ENCODE peak calls at places on chromosomes 7 and 10, in seven cellular contexts. One of them, this sample, is unnamed.
A peak's percentile ranks its signal among the peaks of the same experiment; 100 is the strongest.

GRCh38 chr7:71414490-71414889 is 282.5 kb downstream of the GALNT17 start:
- DNase-seq in neuronal stem cell: no peak
- DNase-seq in neural progenitor cell: no peak
- DNase-seq in IMR-90: no peak
- DNase-seq in hepatocyte: no peak
- DNase-seq in PC-3: no peak
- DNase-seq in K562: no peak
- DNase-seq in this sample: peak; percentile 3

GRCh38 chr10:16016688-16017087 is 156.4 kb upstream of the MINDY3 start:
- DNase-seq in neuronal stem cell: no peak
- DNase-seq in neural progenitor cell: no peak
- DNase-seq in IMR-90: no peak
- DNase-seq in hepatocyte: no peak
- DNase-seq in PC-3: no peak
- DNase-seq in K562: no peak
- DNase-seq in this sample: no peak

GRCh38 chr7:154837622-154838021 is 165.3 kb downstream of the PAXIP1 start:
- DNase-seq in neuronal stem cell: no peak
- DNase-seq in neural progenitor cell: no peak
- DNase-seq in IMR-90: no peak
- DNase-seq in hepatocyte: no peak
- DNase-seq in PC-3: no peak
- DNase-seq in K562: no peak
- DNase-seq in this sample: no peak

GRCh38 chr10:96513686-96514551 is at the start of gene TLL2:
- DNase-seq in neuronal stem cell: peak; percentile 89
- DNase-seq in neural progenitor cell: peak; percentile 96
- DNase-seq in IMR-90: peak; percentile 84
- DNase-seq in hepatocyte: peak; percentile 91
- DNase-seq in PC-3: peak; percentile 69
- DNase-seq in K562: peak; percentile 80
- DNase-seq in this sample: peak; percentile 96

GRCh38 chr10:117537436-117537903 is 5.1 kb upstream of the EMX2 start:
- DNase-seq in neuronal stem cell: peak; percentile 64
- DNase-seq in neural progenitor cell: peak; percentile 83
- DNase-seq in IMR-90: no peak
- DNase-seq in hepatocyte: peak; percentile 73
- DNase-seq in PC-3: peak; percentile 33
- DNase-seq in K562: peak; percentile 73
- DNase-seq in this sample: peak; percentile 98

GRCh38 chr7:47669178-47669878 is 87.4 kb upstream of the TNS3 start:
- DNase-seq in neuronal stem cell: no peak
- DNase-seq in neural progenitor cell: no peak
- DNase-seq in IMR-90: peak; percentile 96
- DNase-seq in hepatocyte: peak; percentile 77
- DNase-seq in PC-3: peak; percentile 92
- DNase-seq in K562: peak; percentile 23
- DNase-seq in this sample: peak; percentile 95

GRCh38 chr10:25694206-25694933 is 239.7 kb upstream of the MYO3A start:
- DNase-seq in neuronal stem cell: no peak
- DNase-seq in neural progenitor cell: no peak
- DNase-seq in IMR-90: no peak
- DNase-seq in hepatocyte: no peak
- DNase-seq in PC-3: no peak
- DNase-seq in K562: no peak
- DNase-seq in this sample: no peak

GRCh38 chr7:69630292-69630691 is 32.0 kb downstream of the AUTS2 start:
- DNase-seq in neuronal stem cell: no peak
- DNase-seq in neural progenitor cell: no peak
- DNase-seq in IMR-90: peak; percentile 16
- DNase-seq in hepatocyte: no peak
- DNase-seq in PC-3: no peak
- DNase-seq in K562: no peak
- DNase-seq in this sample: peak; percentile 88

GRCh38 chr7:2870471-2870941 is 26.4 kb upstream of the GNA12 start:
- DNase-seq in neuronal stem cell: no peak
- DNase-seq in neural progenitor cell: peak; percentile 31
- DNase-seq in IMR-90: peak; percentile 61
- DNase-seq in hepatocyte: peak; percentile 58
- DNase-seq in PC-3: peak; percentile 68
- DNase-seq in K562: no peak
- DNase-seq in this sample: peak; percentile 84
- H3K4me2 ChIP-seq in neuronal stem cell: no peak overlapping the region
- H3K4me2 ChIP-seq in neural progenitor cell: peak overlapping the region; percentile 35
- H3K4me2 ChIP-seq in IMR-90: no peak overlapping the region
- H3K4me2 ChIP-seq in hepatocyte: no peak overlapping the region
- H3K4me2 ChIP-seq in PC-3: peak overlapping the region; percentile 49
- H3K4me2 ChIP-seq in K562: no peak overlapping the region
- H3K4me2 ChIP-seq in this sample: peak overlapping the region; percentile 36

GRCh38 chr7:152180587-152180986 is 155.1 kb downstream of the GALNT11 start:
- DNase-seq in neuronal stem cell: no peak
- DNase-seq in neural progenitor cell: no peak
- DNase-seq in IMR-90: no peak
- DNase-seq in hepatocyte: peak; percentile 11
- DNase-seq in PC-3: no peak
- DNase-seq in K562: no peak
- DNase-seq in this sample: no peak
- H3K27me3 ChIP-seq in neuronal stem cell: no peaks in the 10 kb centered on the region
- H3K27me3 ChIP-seq in neural progenitor cell: no peaks in the 10 kb centered on the region
- H3K27me3 ChIP-seq in IMR-90: no peaks in the 10 kb centered on the region
- H3K27me3 ChIP-seq in hepatocyte: no peaks in the 10 kb centered on the region
- H3K27me3 ChIP-seq in PC-3: no peaks in the 10 kb centered on the region
- H3K27me3 ChIP-seq in K562: no peaks in the 10 kb centered on the region
- H3K27me3 ChIP-seq in this sample: no peaks in the 10 kb centered on the region

GRCh38 chr10:74988055-74988773 is 123.2 kb upstream of the SAMD8 start:
- DNase-seq in neuronal stem cell: no peak
- DNase-seq in neural progenitor cell: no peak
- DNase-seq in IMR-90: peak; percentile 43
- DNase-seq in hepatocyte: no peak
- DNase-seq in PC-3: no peak
- DNase-seq in K562: no peak
- DNase-seq in this sample: no peak
- H3K4me2 ChIP-seq in neuronal stem cell: no peak overlapping the region
- H3K4me2 ChIP-seq in neural progenitor cell: no peak overlapping the region
- H3K4me2 ChIP-seq in IMR-90: no peak overlapping the region
- H3K4me2 ChIP-seq in hepatocyte: no peak overlapping the region
- H3K4me2 ChIP-seq in PC-3: no peak overlapping the region
- H3K4me2 ChIP-seq in K562: no peak overlapping the region
- H3K4me2 ChIP-seq in this sample: peak overlapping the region; percentile 10

GRCh38 chr10:49610015-49610734 is at the start of gene SLC18A3:
- DNase-seq in neuronal stem cell: no peak
- DNase-seq in neural progenitor cell: peak; percentile 71
- DNase-seq in IMR-90: no peak
- DNase-seq in hepatocyte: no peak
- DNase-seq in PC-3: no peak
- DNase-seq in K562: no peak
- DNase-seq in this sample: peak; percentile 88
- H3K27me3 ChIP-seq in neuronal stem cell: peaks cover 92% of the 10 kb centered on the region
- H3K27me3 ChIP-seq in neural progenitor cell: peaks cover 100% of the 10 kb centered on the region
- H3K27me3 ChIP-seq in IMR-90: peaks cover 71% of the 10 kb centered on the region
- H3K27me3 ChIP-seq in hepatocyte: peaks cover 84% of the 10 kb centered on the region
- H3K27me3 ChIP-seq in PC-3: peaks cover 77% of the 10 kb centered on the region
- H3K27me3 ChIP-seq in K562: peaks cover 50% of the 10 kb centered on the region
- H3K27me3 ChIP-seq in this sample: peaks cover 74% of the 10 kb centered on the region

GRCh38 chr7:27151945-27152815 is at the start of gene HOXA3:
- DNase-seq in neuronal stem cell: no peak
- DNase-seq in neural progenitor cell: no peak
- DNase-seq in IMR-90: peak; percentile 59
- DNase-seq in hepatocyte: no peak
- DNase-seq in PC-3: peak; percentile 72
- DNase-seq in K562: no peak
- DNase-seq in this sample: peak; percentile 97

GRCh38 chr7:27152816-27153486 is 568 bp upstream of the HOXA3 start:
- DNase-seq in neuronal stem cell: no peak
- DNase-seq in neural progenitor cell: no peak
- DNase-seq in IMR-90: no peak
- DNase-seq in hepatocyte: no peak
- DNase-seq in PC-3: no peak
- DNase-seq in K562: no peak
- DNase-seq in this sample: peak; percentile 91

GRCh38 chr7:27154369-27154768 is 2.0 kb upstream of the HOXA3 start:
- DNase-seq in neuronal stem cell: no peak
- DNase-seq in neural progenitor cell: no peak
- DNase-seq in IMR-90: no peak
- DNase-seq in hepatocyte: no peak
- DNase-seq in PC-3: no peak
- DNase-seq in K562: no peak
- DNase-seq in this sample: peak; percentile 8

GRCh38 chr7:27154901-27155815 is 1.3 kb downstream of the HOXA7 start:
- DNase-seq in neuronal stem cell: no peak
- DNase-seq in neural progenitor cell: no peak
- DNase-seq in IMR-90: no peak
- DNase-seq in hepatocyte: no peak
- DNase-seq in PC-3: no peak
- DNase-seq in K562: no peak
- DNase-seq in this sample: peak; percentile 82

DNA sequence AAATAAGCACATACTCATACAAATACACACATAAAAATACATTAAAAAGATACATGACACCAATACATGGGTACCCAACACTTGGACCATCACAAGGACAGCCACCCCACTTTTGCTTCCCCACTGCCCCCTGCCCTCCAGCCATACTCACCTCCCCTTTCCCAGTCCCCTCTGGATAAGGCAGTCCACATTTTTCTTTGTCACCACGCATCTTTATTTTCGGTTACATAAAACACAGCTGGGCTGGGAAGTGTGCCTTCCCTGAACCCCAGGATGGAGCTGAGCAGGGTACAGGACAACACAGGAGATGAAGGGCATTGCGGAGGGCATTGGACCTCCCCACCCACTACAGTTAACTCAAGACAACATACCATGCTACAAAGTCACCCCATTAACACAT is 1.1 kb upstream of the HOXA3 start:
- DNase-seq in neuronal stem cell: no peak
- DNase-seq in neural progenitor cell: no peak
- DNase-seq in IMR-90: no peak
- DNase-seq in hepatocyte: no peak
- DNase-seq in PC-3: no peak
- DNase-seq in K562: no peak
- DNase-seq in this sample: peak; percentile 43
- H3K4me2 ChIP-seq in neuronal stem cell: no peak overlapping the region
- H3K4me2 ChIP-seq in neural progenitor cell: no peak overlapping the region
- H3K4me2 ChIP-seq in IMR-90: no peak overlapping the region
- H3K4me2 ChIP-seq in hepatocyte: no peak overlapping the region
- H3K4me2 ChIP-seq in PC-3: no peak overlapping the region
- H3K4me2 ChIP-seq in K562: no peak overlapping the region
- H3K4me2 ChIP-seq in this sample: peak overlapping the region; percentile 99

DNA sequence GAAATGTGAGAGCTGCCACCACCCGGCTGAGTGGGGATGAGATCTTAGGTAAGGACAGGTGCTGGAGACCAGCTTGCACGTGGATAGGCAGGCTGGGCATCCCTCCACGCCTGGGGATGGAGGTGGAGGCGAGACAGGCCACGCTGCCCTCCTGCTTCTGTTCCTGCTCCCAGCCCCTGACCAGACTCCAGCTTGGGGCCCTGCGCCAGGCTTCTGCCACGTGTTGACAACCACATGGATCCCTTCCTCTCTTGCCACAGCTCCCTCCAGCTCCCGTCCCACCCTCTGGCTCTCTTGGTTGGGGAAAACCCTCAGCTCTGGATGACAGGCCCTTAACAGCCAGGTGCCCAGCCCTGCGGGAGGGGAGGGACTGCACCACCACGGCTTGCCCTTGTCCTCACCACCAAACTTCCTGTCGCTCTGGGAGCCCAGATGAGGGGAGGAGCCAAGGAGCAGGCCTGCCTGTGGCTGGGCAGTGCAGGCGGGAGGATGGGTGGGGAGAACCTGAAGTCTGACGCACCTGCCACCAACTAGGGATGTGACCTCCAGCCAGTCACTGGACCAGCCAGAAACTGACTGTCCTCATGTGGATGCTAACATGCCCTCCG is 36.0 kb downstream of the KCNH2 start:
- DNase-seq in neuronal stem cell: no peak
- DNase-seq in neural progenitor cell: no peak
- DNase-seq in IMR-90: no peak
- DNase-seq in hepatocyte: peak; percentile 5
- DNase-seq in PC-3: peak; percentile 4
- DNase-seq in K562: no peak
- DNase-seq in this sample: peak; percentile 66
- H3K27me3 ChIP-seq in neuronal stem cell: no peaks in the 10 kb centered on the region
- H3K27me3 ChIP-seq in neural progenitor cell: no peaks in the 10 kb centered on the region
- H3K27me3 ChIP-seq in IMR-90: no peaks in the 10 kb centered on the region
- H3K27me3 ChIP-seq in hepatocyte: peaks cover 5% of the 10 kb centered on the region
- H3K27me3 ChIP-seq in PC-3: no peaks in the 10 kb centered on the region
- H3K27me3 ChIP-seq in K562: no peaks in the 10 kb centered on the region
- H3K27me3 ChIP-seq in this sample: no peaks in the 10 kb centered on the region

DNA sequence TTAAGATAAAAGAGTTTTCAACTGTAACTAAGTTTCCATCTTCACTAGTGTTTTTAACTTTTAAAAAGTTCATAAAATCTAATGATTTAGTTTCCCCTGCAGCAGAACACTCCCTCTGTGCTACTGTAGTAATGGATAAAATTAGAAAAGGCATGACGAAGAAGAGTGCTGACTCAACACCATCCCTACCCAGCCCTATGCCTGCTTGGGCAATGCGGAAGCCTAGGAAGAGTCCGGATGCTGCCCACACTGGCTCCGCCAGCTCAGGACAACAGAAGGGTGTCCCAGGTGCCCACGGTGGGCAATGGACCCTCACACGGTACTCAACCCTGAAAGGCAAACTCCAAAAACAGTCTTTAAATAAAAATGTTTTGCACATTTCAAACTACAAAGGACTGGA is 118.2 kb downstream of the LARP4B start:
- DNase-seq in neuronal stem cell: no peak
- DNase-seq in neural progenitor cell: no peak
- DNase-seq in IMR-90: no peak
- DNase-seq in hepatocyte: no peak
- DNase-seq in PC-3: no peak
- DNase-seq in K562: no peak
- DNase-seq in this sample: peak; percentile 91
- H3K4me2 ChIP-seq in neuronal stem cell: no peak overlapping the region
- H3K4me2 ChIP-seq in neural progenitor cell: no peak overlapping the region
- H3K4me2 ChIP-seq in IMR-90: no peak overlapping the region
- H3K4me2 ChIP-seq in hepatocyte: no peak overlapping the region
- H3K4me2 ChIP-seq in PC-3: no peak overlapping the region
- H3K4me2 ChIP-seq in K562: no peak overlapping the region
- H3K4me2 ChIP-seq in this sample: no peak overlapping the region

GRCh38 chr10:525565-526315 is 163.7 kb downstream of the DIP2C start:
- DNase-seq in neuronal stem cell: no peak
- DNase-seq in neural progenitor cell: no peak
- DNase-seq in IMR-90: peak; percentile 61
- DNase-seq in hepatocyte: no peak
- DNase-seq in PC-3: peak; percentile 3
- DNase-seq in K562: no peak
- DNase-seq in this sample: peak; percentile 87
- H3K27me3 ChIP-seq in neuronal stem cell: no peaks in the 10 kb centered on the region
- H3K27me3 ChIP-seq in neural progenitor cell: no peaks in the 10 kb centered on the region
- H3K27me3 ChIP-seq in IMR-90: no peaks in the 10 kb centered on the region
- H3K27me3 ChIP-seq in hepatocyte: no peaks in the 10 kb centered on the region
- H3K27me3 ChIP-seq in PC-3: no peaks in the 10 kb centered on the region
- H3K27me3 ChIP-seq in K562: peaks cover 68% of the 10 kb centered on the region
- H3K27me3 ChIP-seq in this sample: no peaks in the 10 kb centered on the region

GRCh38 chr7:137966636-137967142 is 35.2 kb downstream of the CREB3L2 start:
- DNase-seq in neuronal stem cell: no peak
- DNase-seq in neural progenitor cell: no peak
- DNase-seq in IMR-90: no peak
- DNase-seq in hepatocyte: no peak
- DNase-seq in PC-3: no peak
- DNase-seq in K562: no peak
- DNase-seq in this sample: no peak
- H3K4me2 ChIP-seq in neuronal stem cell: no peak overlapping the region
- H3K4me2 ChIP-seq in neural progenitor cell: no peak overlapping the region
- H3K4me2 ChIP-seq in IMR-90: no peak overlapping the region
- H3K4me2 ChIP-seq in hepatocyte: peak overlapping the region; percentile 57
- H3K4me2 ChIP-seq in PC-3: no peak overlapping the region
- H3K4me2 ChIP-seq in K562: peak overlapping the region; percentile 75
- H3K4me2 ChIP-seq in this sample: no peak overlapping the region